ENCODE peak calls at places on chromosomes 11 and 22, in four cellular contexts. B is iPS DF 19.7, Z is brain microvascular endothelial cell, D is suprapubic skin. K is an unnamed sample.

GRCh38 chr11:67174311-67174710 is 55.2 kb downstream of the KDM2A start:
- DNase-seq in B (no peak), D (no peak), Z (no peak), K (no peak)

GRCh38 chr11:3128356-3129180 is 36.5 kb downstream of the OSBPL5 start:
- DNase-seq in Z (no peak), B (no peak), D (peak; percentile 58), K (no peak)

GRCh38 chr11:723120-723883 is 17.3 kb downstream of the EPS8L2 start:
- DNase-seq in D (no peak), B (no peak), Z (no peak), K (no peak)

GRCh38 chr22:46812786-46813185 is 50.3 kb downstream of the TBC1D22A start:
- DNase-seq in D (no peak), B (no peak), Z (no peak), K (no peak)

GRCh38 chr11:124402326-124402922 is 3.6 kb upstream of the OR8B3 start:
- DNase-seq in D (no peak), Z (peak; percentile 89), B (peak; percentile 5), K (no peak)

GRCh38 chr11:73113426-73113825 is 28.7 kb downstream of the FCHSD2 start:
- DNase-seq in B (no peak), D (no peak), Z (no peak), K (no peak)

GRCh38 chr22:47147572-47147971 is 385.1 kb downstream of the TBC1D22A start:
- DNase-seq in B (no peak), Z (no peak), D (no peak), K (no peak)

GRCh38 chr22:50175921-50176849 is 5.7 kb downstream of the PANX2 start:
- DNase-seq in B (no peak), Z (no peak), D (peak; percentile 53), K (no peak)

GRCh38 chr11:78664606-78665005 is 89.9 kb upstream of the NARS2 start:
- DNase-seq in Z (no peak), B (no peak), D (no peak), K (no peak)

GRCh38 chr22:46457502-46458488 is 79.6 kb downstream of the CELSR1 start:
- DNase-seq in B (no peak), D (peak; percentile 51), Z (peak; percentile 42), K (no peak)

GRCh38 chr22:41699264-41700104 is at the start of gene MEI1:
- DNase-seq in Z (peak; percentile 38), B (no peak), D (peak; percentile 88), K (peak; percentile 77)

GRCh38 chr22:46050451-46050845 is 73.5 kb upstream of the WNT7B start:
- DNase-seq in D (no peak), Z (no peak), B (no peak), K (no peak)

K was measured in anterior cingulate cortex.